ENCODE peak calls at places on chromosomes 7 and 10, in eight cellular contexts. K is astrocyte, H is mammary epithelial cell, J is fibroblast of lung, A is neuronal stem cell, B is hepatocyte, C is SK-N-SH, R is MM.1S. F is an unnamed sample. For H3K9me3, the result is how much of the 10 kb centered on the place peaks cover.

GRCh38 chr10:48363617-48364355 is 57.3 kb downstream of the MAPK8 start:
- DNase-seq in H (peak), R (peak), C (peak), K (peak), B (peak), A (peak), J (peak), F (peak)

GRCh38 chr10:97892961-97893360 is 43.3 kb downstream of the GOLGA7B start:
- DNase-seq in H (no peak), J (no peak), A (no peak), K (no peak), R (no peak), C (no peak), B (no peak), F (no peak)

GRCh38 chr7:106239406-106239805 is 45.4 kb downstream of the NAMPT start:
- DNase-seq in C (no peak), A (no peak), J (no peak), K (no peak), H (no peak), R (no peak), B (no peak), F (peak)

GRCh38 chr7:157738064-157738460 is 401.3 kb downstream of the DNAJB6 start:
- DNase-seq in B (peak), A (peak), J (no peak), C (no peak), K (peak), R (no peak), H (no peak), F (no peak)

GRCh38 chr7:29161226-29161625 is 14.9 kb upstream of the CPVL start:
- DNase-seq in A (no peak), B (no peak), R (no peak), K (no peak), J (no peak), H (no peak), C (no peak), F (no peak)

GRCh38 chr7:80916770-80917681 is 1.8 kb downstream of the SEMA3C start:
- DNase-seq in H (peak), C (peak), J (peak), R (no peak), K (peak), B (peak), A (no peak), F (no peak)

GRCh38 chr10:124639646-124640045 is 104.5 kb downstream of the FAM53B start:
- DNase-seq in K (no peak), H (no peak), A (no peak), J (no peak), B (no peak), R (no peak), C (no peak), F (no peak)

GRCh38 chr7:44286182-44286617 is 39.2 kb downstream of the CAMK2B start:
- DNase-seq in J (no peak), B (no peak), R (no peak), A (no peak), H (no peak), C (peak), K (no peak), F (no peak)

GRCh38 chr7:117051808-117052207 is 98.5 kb downstream of the ST7 start:
- DNase-seq in B (no peak), C (no peak), A (no peak), H (no peak), J (no peak), K (peak), R (no peak), F (no peak)

DNA sequence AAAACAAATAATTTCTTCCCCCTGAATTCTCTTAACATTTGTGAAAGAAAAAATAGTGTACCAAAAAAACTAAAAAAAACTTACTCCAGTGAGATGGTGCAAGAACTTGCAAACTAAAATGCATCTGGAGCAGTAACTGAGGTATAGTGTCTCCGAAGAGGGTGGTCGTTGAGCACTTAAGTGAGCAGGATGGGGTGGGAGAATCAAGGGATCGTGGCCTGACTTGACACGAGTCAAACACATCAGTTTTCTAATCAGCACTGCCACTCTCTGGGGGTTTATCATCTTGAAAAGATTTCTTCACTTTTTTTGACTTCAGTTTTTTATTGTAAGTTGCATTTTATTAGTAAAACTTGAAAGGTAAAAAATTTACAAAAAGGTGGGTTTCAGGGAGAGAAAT is 2.5 kb downstream of the ZNF273 start:
- DNase-seq in J (no peak), B (no peak), K (no peak), A (no peak), H (no peak), R (no peak), C (no peak), F (no peak)
- H3K4me3 ChIP-seq in J (peak), B (no peak), K (no peak), A (no peak), H (no peak), R (no peak), C (no peak), F (no peak)

GRCh38 chr7:18890885-18891621 is 226.4 kb downstream of the TWIST1 start:
- DNase-seq in C (no peak), B (no peak), H (no peak), K (no peak), A (no peak), R (no peak), J (peak), F (no peak)
- H3K4me2 ChIP-seq in C (no peak), B (peak), H (no peak), K (no peak), A (no peak), R (no peak), J (no peak), F (no peak)

GRCh38 chr10:6383099-6383812 is 180.5 kb downstream of the PFKFB3 start:
- DNase-seq in J (peak), A (no peak), H (no peak), B (peak), C (no peak), K (peak), R (no peak), F (no peak)

GRCh38 chr10:6382081-6382480 is 179.3 kb downstream of the PFKFB3 start:
- DNase-seq in K (peak), B (no peak), C (no peak), H (no peak), J (peak), A (no peak), R (peak), F (no peak)

GRCh38 chr10:6384847-6385246 is 182.1 kb downstream of the PFKFB3 start:
- DNase-seq in J (no peak), B (no peak), A (no peak), H (no peak), C (no peak), K (no peak), R (no peak), F (no peak)

GRCh38 chr10:6384031-6384430 is 181.3 kb downstream of the PFKFB3 start:
- DNase-seq in K (no peak), R (no peak), A (no peak), B (no peak), J (no peak), C (no peak), H (no peak), F (no peak)

GRCh38 chr10:6379015-6379776 is 176.5 kb downstream of the PFKFB3 start:
- DNase-seq in J (no peak), C (no peak), H (peak), R (no peak), B (no peak), A (no peak), K (no peak), F (no peak)
- H3K9me3 ChIP-seq in J (under half), C (under half), H (under half), R (under half), B (under half), A (under half), K (under half), F (under half)

DNA sequence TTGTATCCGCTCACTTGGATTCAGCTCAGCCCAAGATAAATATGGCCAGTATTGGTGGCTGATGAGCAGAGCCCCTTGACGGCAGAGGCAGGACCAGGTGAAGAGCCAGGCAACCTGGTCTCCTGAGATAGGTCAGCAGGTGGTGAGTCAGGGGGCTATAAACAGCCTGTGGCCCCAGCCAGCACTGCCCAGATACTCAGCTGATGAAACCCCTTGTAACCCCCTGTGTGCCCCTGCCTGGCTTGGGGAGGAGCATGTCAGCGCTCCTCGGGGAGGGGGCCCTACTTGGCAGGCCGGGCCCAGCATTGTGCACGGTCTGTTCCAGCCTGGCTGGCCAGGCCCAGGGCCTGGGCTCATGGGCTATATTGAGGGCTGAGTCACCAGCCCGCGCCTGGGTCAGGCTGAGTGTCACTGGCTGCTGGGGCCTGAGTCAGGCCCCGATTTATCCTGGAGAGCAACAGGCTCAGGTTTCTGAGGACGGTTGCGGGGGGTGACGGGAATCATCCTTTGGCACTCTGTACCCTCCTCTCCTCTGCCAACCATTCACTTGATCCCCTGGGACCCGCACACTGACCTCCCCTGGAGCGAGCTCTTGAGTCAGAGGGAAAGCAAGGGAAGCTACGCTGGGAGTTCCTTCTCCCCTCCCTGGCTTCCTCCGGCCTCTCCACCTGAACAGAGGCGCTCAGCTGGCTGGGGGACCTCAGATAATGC is 2.8 kb upstream of the FLNC start:
- DNase-seq in H (no peak), C (peak), R (no peak), B (peak), J (peak), A (no peak), K (peak), F (peak)
- H3K4me3 ChIP-seq in H (no peak), C (no peak), R (no peak), B (no peak), J (no peak), A (no peak), K (peak), F (no peak)

GRCh38 chr7:69701241-69701741 is 103.0 kb downstream of the AUTS2 start:
- DNase-seq in A (no peak), R (no peak), J (no peak), C (no peak), H (no peak), B (no peak), K (no peak), F (no peak)
- H3K4me2 ChIP-seq in A (no peak), R (no peak), J (no peak), C (no peak), H (no peak), B (no peak), K (no peak), F (no peak)

DNA sequence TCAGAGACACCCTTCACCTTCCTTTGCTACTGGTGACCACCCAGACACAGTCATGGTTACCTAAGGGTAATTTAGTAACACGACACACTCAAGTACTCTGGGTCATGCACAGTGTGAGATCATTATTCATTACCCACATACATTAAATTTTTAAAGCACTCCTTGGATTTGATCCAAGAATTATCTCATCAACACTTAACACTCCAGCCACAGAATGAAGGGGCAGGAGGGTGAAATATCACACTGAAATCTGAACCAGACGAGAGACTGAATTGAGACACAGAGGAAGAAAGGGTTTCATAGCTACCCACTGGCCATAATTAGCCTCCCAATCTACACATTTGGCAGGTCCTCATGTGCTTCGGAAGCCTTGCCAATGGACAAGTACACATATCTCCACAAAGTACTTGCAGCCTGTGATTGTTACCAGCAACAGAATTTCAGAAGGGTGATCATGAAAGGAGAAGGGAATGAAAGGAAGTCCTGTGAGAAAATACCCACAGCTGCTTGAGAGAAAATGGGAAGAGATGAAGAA is 189.3 kb downstream of the POLR1F start:
- DNase-seq in H (peak), K (peak), A (no peak), B (no peak), J (no peak), C (no peak), R (no peak), F (no peak)
- H3K9me3 ChIP-seq in H (under half), K (under half), A (under half), B (under half), J (under half), C (under half), R (under half), F (under half)

GRCh38 chr7:75613351-75613750 is 121.2 kb downstream of the SPDYE5 start:
- DNase-seq in R (no peak), H (no peak), A (no peak), C (no peak), J (no peak), B (no peak), K (no peak), F (no peak)

GRCh38 chr7:75614390-75614789 is 122.3 kb downstream of the SPDYE5 start:
- DNase-seq in B (no peak), R (no peak), C (no peak), J (no peak), K (no peak), A (no peak), H (no peak), F (no peak)

GRCh38 chr7:75616421-75617167 is 122.1 kb downstream of the HIP1 start:
- DNase-seq in H (no peak), J (no peak), B (no peak), R (no peak), K (no peak), A (no peak), C (no peak), F (no peak)

GRCh38 chr7:75608451-75609122 is 116.5 kb downstream of the SPDYE5 start:
- DNase-seq in H (no peak), J (no peak), C (no peak), R (no peak), B (no peak), A (no peak), K (no peak), F (no peak)

DNA sequence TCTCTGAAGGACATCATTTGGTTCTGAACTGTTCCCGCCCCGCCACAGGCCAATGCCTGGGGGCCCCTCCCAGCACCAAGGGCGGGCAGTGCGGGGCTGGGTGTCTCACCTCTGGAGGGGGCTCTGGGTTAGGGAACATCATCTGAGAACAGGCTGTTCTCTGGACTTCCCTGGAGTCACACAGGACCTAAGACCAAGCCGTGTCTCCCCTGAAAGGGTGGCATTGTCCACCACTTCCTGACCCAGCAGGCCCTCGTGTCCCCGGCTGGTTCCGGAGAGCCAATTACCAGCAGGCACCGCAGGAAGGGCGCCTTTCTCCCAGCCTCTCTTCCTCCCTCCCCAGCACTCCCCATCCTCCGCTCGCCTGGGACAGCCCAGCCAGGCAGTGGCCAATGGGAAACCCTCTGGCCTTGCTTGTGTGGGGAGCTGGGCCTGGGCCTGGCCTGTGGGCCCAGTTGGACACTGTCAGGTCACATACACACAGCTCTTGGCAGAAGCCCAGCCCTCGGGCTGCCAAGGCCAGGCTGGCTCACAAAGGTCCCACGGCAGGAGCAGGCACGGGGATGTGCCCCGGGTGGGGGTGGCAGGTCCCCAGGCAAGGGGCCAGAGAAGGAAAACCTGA is 119.5 kb downstream of the SPDYE5 start:
- DNase-seq in R (no peak), K (no peak), J (no peak), H (no peak), A (peak), C (no peak), B (no peak), F (peak)
- H3K4me3 ChIP-seq in R (no peak), K (no peak), J (no peak), H (no peak), A (no peak), C (no peak), B (no peak), F (peak)

GRCh38 chr7:135768467-135768866 is 19.9 kb upstream of the FAM180A start:
- DNase-seq in C (no peak), K (no peak), R (no peak), B (no peak), A (no peak), H (no peak), J (no peak), F (no peak)
- H3K4me2 ChIP-seq in C (no peak), K (no peak), R (no peak), B (no peak), A (no peak), H (no peak), J (no peak), F (no peak)

GRCh38 chr7:159147687-159148086 is 3.0 kb upstream of the VIPR2 start:
- DNase-seq in A (no peak), H (no peak), J (no peak), R (no peak), B (no peak), K (no peak), C (no peak), F (no peak)
- H3K9me3 ChIP-seq in A (under half), H (under half), J (under half), R (under half), B (under half), K (under half), C (under half), F (under half)

GRCh38 chr10:122507661-122508060 is 46.3 kb downstream of the HTRA1 start:
- DNase-seq in K (no peak), B (no peak), R (no peak), A (no peak), C (no peak), J (no peak), H (no peak), F (no peak)
- H3K4me3 ChIP-seq in K (no peak), B (no peak), R (no peak), A (no peak), C (no peak), J (no peak), H (no peak), F (no peak)